ENCODE peak calls at places on chromosomes 4 and X, in seven cellular contexts. C is ureter; V is foreskin fibroblast; H is OCI-LY7; K is trophoblast cell; U is EL; L is stimulated activated CD4-positive, alpha-beta T cell treated with anti-CD3 and anti-CD28 coated beads, Interleukin-4, amount 100 ng/mL, for 48 hours. N is an unnamed sample.

GRCh38 chr4:40984051-40984450 is 230.3 kb downstream of the APBB2 start:
- DNase-seq in C (no peak), V (no peak), H (peak), K (no peak), U (no peak), L (no peak), N (no peak)

GRCh38 chr4:791201-791865 is 34.6 kb downstream of the CPLX1 start:
- DNase-seq in C (no peak), V (no peak), H (no peak), K (no peak), U (no peak), L (no peak), N (no peak)

GRCh38 chr4:5870701-5871100 is 22.2 kb downstream of the CRMP1 start:
- DNase-seq in C (no peak), V (no peak), H (no peak), K (no peak), U (no peak), L (no peak), N (no peak)

GRCh38 chrX:11386001-11386523 is 92.8 kb downstream of the AMELX start:
- DNase-seq in C (no peak), V (no peak), H (no peak), K (peak), U (peak), L (no peak), N (no peak)

GRCh38 chr4:149279331-149279730 is 536.3 kb downstream of the IQCM start:
- DNase-seq in C (no peak), V (no peak), H (no peak), K (no peak), U (no peak), L (no peak), N (no peak)

GRCh38 chr4:75678965-75679364 is 5.8 kb upstream of the G3BP2 start:
- DNase-seq in C (no peak), V (peak), H (no peak), K (no peak), U (no peak), L (no peak), N (no peak)

GRCh38 chr4:139301821-139302611 is at the start of gene NDUFC1:
- DNase-seq in C (peak), V (no peak), H (peak), K (peak), U (peak), L (peak), N (peak)

GRCh38 chr4:152696764-152697250 is 17.0 kb upstream of the TMEM154 start:
- DNase-seq in C (no peak), V (peak), H (no peak), K (no peak), U (no peak), L (no peak), N (no peak)

GRCh38 chr4:96102541-96103018 is 262.7 kb downstream of the PDHA2 start:
- DNase-seq in C (no peak), V (no peak), H (no peak), K (peak), U (no peak), L (no peak), N (no peak)

GRCh38 chr4:119627267-119628190 is 1.1 kb downstream of the PDE5A start:
- DNase-seq in C (peak), V (peak), H (peak), K (peak), U (peak), L (peak), N (peak)

GRCh38 chrX:48779399-48779798 is 7.0 kb upstream of the GATA1 start:
- DNase-seq in C (no peak), V (no peak), H (no peak), K (no peak), U (no peak), L (no peak), N (no peak)

GRCh38 chrX:13398073-13398823 is 78.4 kb upstream of the ATXN3L start:
- DNase-seq in C (peak), V (peak), H (no peak), K (peak), U (peak), L (no peak), N (peak)

GRCh38 chr4:151114986-151115385 is 15.6 kb downstream of the RPS3A start:
- DNase-seq in C (no peak), V (no peak), H (no peak), K (no peak), U (peak), L (no peak), N (no peak)

GRCh38 chr4:6377626-6378492 is 94.6 kb downstream of the PPP2R2C start:
- DNase-seq in C (no peak), V (no peak), H (no peak), K (no peak), U (no peak), L (no peak), N (no peak)

GRCh38 chr4:74529284-74530041 is 84.5 kb downstream of the AREG start:
- DNase-seq in C (no peak), V (no peak), H (no peak), K (no peak), U (no peak), L (no peak), N (no peak)

GRCh38 chr4:7486101-7486500 is 51.4 kb upstream of the PSAPL1 start:
- DNase-seq in C (no peak), V (no peak), H (no peak), K (no peak), U (no peak), L (no peak), N (no peak)

GRCh38 chrX:153226344-153227190 is 47.5 kb downstream of the MAGEA1 start:
- DNase-seq in C (no peak), V (peak), H (no peak), K (no peak), U (peak), L (no peak), N (peak)

GRCh38 chr4:102430511-102430910 is 70.6 kb upstream of the NFKB1 start:
- DNase-seq in C (no peak), V (no peak), H (no peak), K (no peak), U (peak), L (no peak), N (no peak)

GRCh38 chrX:39814391-39814790 is 283.4 kb downstream of the BCOR start:
- DNase-seq in C (no peak), V (no peak), H (peak), K (no peak), U (peak), L (no peak), N (no peak)

GRCh38 chrX:34656842-34657780 is at the start of gene TMEM47:
- DNase-seq in C (peak), V (peak), H (no peak), K (peak), U (peak), L (no peak), N (peak)

GRCh38 chrX:71366674-71367256 is 608 bp downstream of the TAF1 start:
- DNase-seq in C (peak), V (peak), H (peak), K (no peak), U (peak), L (no peak), N (no peak)

GRCh38 chrX:9379697-9380551 is 84.9 kb upstream of the TBL1X start:
- DNase-seq in C (no peak), V (peak), H (no peak), K (no peak), U (peak), L (no peak), N (peak)

GRCh38 chrX:110146521-110146920 is 143.6 kb downstream of the TMEM164 start:
- DNase-seq in C (no peak), V (peak), H (peak), K (no peak), U (peak), L (no peak), N (no peak)